ENCODE peak calls at places on chromosomes 13 and 19, in four cellular contexts. One of them, this sample, is unnamed.

GRCh38 chr13:112444001-112444311 is 67.8 kb downstream of the SPACA7 start:
- DNase-seq in H1: peak; percentile 64
- DNase-seq in K562: peak; percentile 69
- DNase-seq in HepG2: peak; percentile 44
- DNase-seq in this sample: no peak

GRCh38 chr13:97629601-97630272 is 195.8 kb downstream of the RAP2A start:
- DNase-seq in H1: no peak
- DNase-seq in K562: no peak
- DNase-seq in HepG2: no peak
- DNase-seq in this sample: no peak

GRCh38 chr13:43303040-43303729 is 279.8 kb downstream of the DNAJC15 start:
- DNase-seq in H1: peak; percentile 38
- DNase-seq in K562: no peak
- DNase-seq in HepG2: peak; percentile 12
- DNase-seq in this sample: no peak

GRCh38 chr13:70253834-70254233 is 145.6 kb upstream of the KLHL1 start:
- DNase-seq in H1: no peak
- DNase-seq in K562: no peak
- DNase-seq in HepG2: peak; percentile 9
- DNase-seq in this sample: no peak

GRCh38 chr13:29484236-29484635 is 111.3 kb downstream of the SLC7A1 start:
- DNase-seq in H1: no peak
- DNase-seq in K562: no peak
- DNase-seq in HepG2: no peak
- DNase-seq in this sample: no peak

GRCh38 chr13:95641961-95642621 is 2.4 kb downstream of the DZIP1 start:
- DNase-seq in H1: no peak
- DNase-seq in K562: no peak
- DNase-seq in HepG2: peak; percentile 44
- DNase-seq in this sample: no peak

GRCh38 chr19:51365211-51366049 is 758 bp downstream of the ETFB start:
- DNase-seq in H1: no peak
- DNase-seq in K562: peak; percentile 49
- DNase-seq in HepG2: peak; percentile 95
- DNase-seq in this sample: no peak

GRCh38 chr13:92661406-92661805 is 565.2 kb upstream of the GPC6 start:
- DNase-seq in H1: no peak
- DNase-seq in K562: no peak
- DNase-seq in HepG2: no peak
- DNase-seq in this sample: no peak

GRCh38 chr13:60327551-60327950 is 69.5 kb upstream of the TDRD3 start:
- DNase-seq in H1: no peak
- DNase-seq in K562: no peak
- DNase-seq in HepG2: no peak
- DNase-seq in this sample: no peak

GRCh38 chr13:22447132-22447886 is 733.5 kb upstream of the SGCG start:
- DNase-seq in H1: no peak
- DNase-seq in K562: no peak
- DNase-seq in HepG2: no peak
- DNase-seq in this sample: no peak

GRCh38 chr13:52599853-52600603 is 42.2 kb upstream of the HNRNPA1L2 start:
- DNase-seq in H1: no peak
- DNase-seq in K562: no peak
- DNase-seq in HepG2: no peak
- DNase-seq in this sample: no peak

GRCh38 chr13:51801631-51802099 is 2.3 kb downstream of the DHRS12 start:
- DNase-seq in H1: no peak
- DNase-seq in K562: no peak
- DNase-seq in HepG2: no peak
- DNase-seq in this sample: no peak

GRCh38 chr13:30404207-30404606 is 18.1 kb upstream of the UBE2L5 start:
- DNase-seq in H1: no peak
- DNase-seq in K562: no peak
- DNase-seq in HepG2: no peak
- DNase-seq in this sample: no peak

GRCh38 chr19:13099073-13099999 is 3.3 kb downstream of the LYL1 start:
- DNase-seq in H1: no peak
- DNase-seq in K562: peak; percentile 52
- DNase-seq in HepG2: no peak
- DNase-seq in this sample: no peak

GRCh38 chr19:19628499-19629134 is 597 bp upstream of the LPAR2 start:
- DNase-seq in H1: peak; percentile 73
- DNase-seq in K562: no peak
- DNase-seq in HepG2: no peak
- DNase-seq in this sample: no peak

GRCh38 chr19:3857449-3858003 is 11.3 kb downstream of the ZFR2 start:
- DNase-seq in H1: no peak
- DNase-seq in K562: no peak
- DNase-seq in HepG2: no peak
- DNase-seq in this sample: no peak

GRCh38 chr13:75365724-75366173 is 116.2 kb downstream of the TBC1D4 start:
- DNase-seq in H1: no peak
- DNase-seq in K562: no peak
- DNase-seq in HepG2: no peak
- DNase-seq in this sample: peak; percentile 78

GRCh38 chr19:858868-859843 is at the start of gene CFD:
- DNase-seq in H1: no peak
- DNase-seq in K562: no peak
- DNase-seq in HepG2: no peak
- DNase-seq in this sample: no peak
- TF ChIP-seq BRCA1 in H1: no peak
- TF ChIP-seq BRCA1 in K562: no peak
- TF ChIP-seq BRCA1 in HepG2: no peak
- TF ChIP-seq BRCA1 in this sample: no peak

DNA sequence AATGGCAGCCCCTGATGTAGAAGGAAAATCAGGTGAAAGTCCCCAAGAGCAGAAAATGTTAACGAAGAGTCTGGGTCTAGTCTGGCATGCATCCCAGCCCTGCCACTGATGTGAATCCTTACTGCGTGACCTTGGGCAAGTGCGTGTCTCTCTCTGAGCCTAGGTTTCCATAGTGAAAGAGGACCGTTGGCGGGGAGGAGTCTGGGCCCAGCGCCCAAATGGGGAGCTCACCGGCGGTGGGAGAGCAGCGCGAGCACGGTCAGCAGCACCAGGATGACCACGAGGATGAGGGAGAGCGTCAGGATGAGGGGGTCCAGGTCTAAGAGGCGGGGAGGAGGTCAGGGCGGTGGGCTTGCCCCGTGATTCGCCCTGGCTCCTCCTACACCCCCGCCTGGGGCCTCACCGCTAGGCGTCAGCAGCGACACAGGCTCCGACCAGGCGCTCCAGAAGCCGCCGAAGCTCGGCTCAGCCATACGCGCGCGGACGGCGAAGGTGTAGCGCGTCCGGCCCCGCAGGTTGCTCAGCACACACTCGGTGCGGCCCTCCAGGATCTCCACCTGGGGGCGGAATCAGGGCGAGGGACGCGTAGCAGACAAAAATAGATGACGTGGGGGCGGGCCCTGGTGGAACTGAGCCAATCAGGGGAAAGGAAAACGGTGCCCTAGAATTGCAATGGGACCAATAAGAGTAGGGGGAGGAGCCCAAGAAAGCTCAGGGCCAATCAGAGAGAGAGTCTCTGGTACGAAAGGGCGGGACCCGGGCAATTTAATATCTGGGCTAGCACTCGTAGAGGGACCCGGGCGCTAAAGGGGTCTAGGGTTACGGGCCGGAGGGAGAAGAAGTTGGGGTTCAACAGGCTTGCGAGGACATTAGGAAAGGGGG is 3.2 kb downstream of the EPOR start:
- DNase-seq in H1: peak; percentile 93
- DNase-seq in K562: peak; percentile 61
- DNase-seq in HepG2: peak; percentile 98
- DNase-seq in this sample: peak; percentile 95
- TF ChIP-seq BRCA1 in H1: no peak
- TF ChIP-seq BRCA1 in K562: no peak
- TF ChIP-seq BRCA1 in HepG2: no peak
- TF ChIP-seq BRCA1 in this sample: no peak

GRCh38 chr19:46866407-46867132 is 5.8 kb downstream of the ARHGAP35 start:
- DNase-seq in H1: no peak
- DNase-seq in K562: no peak
- DNase-seq in HepG2: peak; percentile 57
- DNase-seq in this sample: no peak
- TF ChIP-seq BRCA1 in H1: no peak
- TF ChIP-seq BRCA1 in K562: no peak
- TF ChIP-seq BRCA1 in HepG2: no peak
- TF ChIP-seq BRCA1 in this sample: no peak

DNA sequence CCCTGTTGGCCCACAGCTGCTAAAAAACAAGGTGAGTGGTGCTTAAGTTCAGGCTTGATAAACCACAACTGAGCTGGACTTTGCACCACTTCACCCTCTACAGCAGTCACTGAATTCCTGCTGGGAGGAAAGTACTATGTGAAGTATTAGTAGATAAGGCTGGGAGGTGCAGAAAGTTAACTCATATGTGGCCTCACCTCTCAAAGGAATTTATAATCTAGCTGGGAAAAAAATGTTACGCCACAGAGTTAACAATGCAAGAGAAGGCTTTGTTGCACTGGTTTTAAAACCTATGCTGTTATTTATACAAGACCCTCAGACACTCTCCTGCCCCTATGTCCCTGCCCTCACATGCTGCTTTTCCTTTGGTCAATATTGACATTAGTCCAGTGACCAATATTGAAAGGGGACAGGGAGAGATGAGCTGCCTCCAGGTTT is 60.9 kb downstream of the LIG4 start:
- DNase-seq in H1: no peak
- DNase-seq in K562: no peak
- DNase-seq in HepG2: peak; percentile 95
- DNase-seq in this sample: no peak
- TF ChIP-seq BRCA1 in H1: no peak
- TF ChIP-seq BRCA1 in K562: no peak
- TF ChIP-seq BRCA1 in HepG2: peak; percentile 57
- TF ChIP-seq BRCA1 in this sample: no peak

GRCh38 chr13:44382635-44383145 is 9.1 kb downstream of the SERP2 start:
- DNase-seq in H1: no peak
- DNase-seq in K562: peak; percentile 21
- DNase-seq in HepG2: no peak
- DNase-seq in this sample: no peak
- TF ChIP-seq BRCA1 in H1: no peak
- TF ChIP-seq BRCA1 in K562: no peak
- TF ChIP-seq BRCA1 in HepG2: no peak
- TF ChIP-seq BRCA1 in this sample: no peak

This sample was measured in GM12878.